ENCODE peak calls at places on chromosomes 2 and 18, in ten cellular contexts. Q is activated T-helper 1 cell treated with anti-CD3 and anti-CD28 coated beads, Interleukin-2, amount 50 U/mL, for 16 hours; L is central memory CD4-positive, alpha-beta T cell; C is GM12865; S is T1000; V is left kidney; I is PC-9; A is activated T-cell treated with anti-CD3 and anti-CD28 coated beads, Interleukin-2, amount 50 U/mL, for 1 hour; H is T-helper 9 cell; Z is upper lobe of right lung. P is an unnamed sample.

GRCh38 chr18:50578030-50578429 is 18.1 kb downstream of the MAPK4 start:
- DNase-seq in I (no peak), A (no peak), Z (no peak), Q (no peak), L (no peak), S (no peak), H (no peak), C (no peak), V (peak; percentile 38), P (no peak)

GRCh38 chr2:207394203-207394741 is 135.5 kb upstream of the CREB1 start:
- DNase-seq in C (no peak), I (no peak), Q (no peak), A (no peak), S (no peak), V (no peak), L (no peak), H (no peak), Z (no peak), P (no peak)

GRCh38 chr18:3104190-3105054 is 91.5 kb upstream of the LPIN2 start:
- DNase-seq in C (no peak), A (no peak), I (no peak), L (no peak), Z (no peak), S (no peak), V (no peak), Q (no peak), H (no peak), P (no peak)

GRCh38 chr2:239098288-239098970 is 250.5 kb downstream of the TWIST2 start:
- DNase-seq in Z (no peak), H (no peak), I (no peak), S (no peak), C (no peak), Q (no peak), V (no peak), A (no peak), L (no peak), P (no peak)

GRCh38 chr2:224221455-224221913 is 180.4 kb downstream of the FAM124B start:
- DNase-seq in V (peak; percentile 54), I (peak; percentile 76), L (no peak), H (no peak), C (no peak), Q (no peak), A (no peak), S (peak; percentile 60), Z (no peak), P (no peak)

GRCh38 chr2:142865924-142866323 is 11.5 kb upstream of the KYNU start:
- DNase-seq in V (no peak), S (no peak), L (no peak), A (no peak), I (no peak), C (peak; percentile 83), Z (no peak), Q (no peak), H (no peak), P (no peak)

GRCh38 chr2:137659616-137660015 is 304.7 kb upstream of the HNMT start:
- DNase-seq in Z (no peak), A (no peak), L (no peak), C (no peak), I (peak; percentile 1), H (no peak), Q (no peak), V (peak; percentile 41), S (no peak), P (no peak)

GRCh38 chr2:158969717-158970521 is 1.5 kb downstream of the TANC1 start:
- DNase-seq in A (no peak), L (no peak), I (peak; percentile 21), V (peak; percentile 76), Z (peak; percentile 79), Q (no peak), H (no peak), C (no peak), S (no peak), P (no peak)

GRCh38 chr2:119160361-119160965 is 1.9 kb upstream of the C1QL2 start:
- DNase-seq in I (no peak), A (no peak), H (no peak), Z (no peak), S (no peak), V (no peak), Q (no peak), C (no peak), L (no peak), P (no peak)

GRCh38 chr2:173402405-173402974 is 47.8 kb downstream of the CDCA7 start:
- DNase-seq in H (peak; percentile 59), L (peak; percentile 58), Z (peak; percentile 82), C (peak; percentile 86), Q (peak; percentile 38), S (peak; percentile 61), V (peak; percentile 95), I (peak; percentile 88), A (peak; percentile 66), P (peak; percentile 58)

GRCh38 chr18:12121175-12122095 is 27.8 kb downstream of the ANKRD62 start:
- DNase-seq in V (peak; percentile 29), Z (no peak), I (no peak), C (no peak), H (no peak), A (no peak), L (no peak), S (no peak), Q (no peak), P (no peak)

GRCh38 chr2:181058378-181059269 is 78.2 kb downstream of the UBE2E3 start:
- DNase-seq in L (peak; percentile 41), S (no peak), A (no peak), H (peak; percentile 4), I (no peak), C (peak; percentile 74), Q (no peak), Z (no peak), V (peak; percentile 21), P (no peak)

GRCh38 chr2:32289165-32290054 is 11.7 kb downstream of the YIPF4 start:
- DNase-seq in S (no peak), H (no peak), A (no peak), Q (no peak), L (no peak), I (no peak), V (no peak), C (no peak), Z (no peak), P (no peak)

GRCh38 chr2:105072039-105072438 is 34.2 kb downstream of the MRPS9 start:
- DNase-seq in L (no peak), Z (no peak), V (no peak), S (no peak), Q (no peak), H (no peak), I (no peak), C (peak; percentile 76), A (no peak), P (peak; percentile 15)

GRCh38 chr2:150120271-150120950 is 367.1 kb downstream of the RND3 start:
- DNase-seq in L (no peak), S (no peak), I (no peak), A (no peak), Q (no peak), H (no peak), V (no peak), Z (no peak), C (no peak), P (no peak)

GRCh38 chr2:181309161-181309560 is 148.0 kb upstream of the ITGA4 start:
- DNase-seq in A (no peak), H (no peak), C (peak; percentile 66), L (no peak), Q (no peak), V (no peak), I (no peak), S (no peak), Z (no peak), P (no peak)

GRCh38 chr2:206939340-206939739 is at the start of gene CPO:
- DNase-seq in S (no peak), H (no peak), V (peak; percentile 34), A (no peak), Q (no peak), I (no peak), C (no peak), Z (no peak), L (no peak), P (no peak)

GRCh38 chr2:132773331-132773730 is 103.3 kb upstream of the LYPD1 start:
- DNase-seq in Z (no peak), L (no peak), C (no peak), I (no peak), H (no peak), A (no peak), V (no peak), Q (no peak), S (no peak), P (no peak)

GRCh38 chr2:237900891-237901831 is 41.7 kb downstream of the RAMP1 start:
- DNase-seq in Q (no peak), L (no peak), A (no peak), C (no peak), Z (no peak), S (no peak), V (no peak), I (no peak), H (no peak), P (no peak)

P was measured in activated T-helper 2 cell treated with anti-CD3 and anti-CD28 coated beads, Interferon-gamma antibody, Interleukin-2, Interleukin-4, amounts not matched to agents 10 μg/mL and 5 μg/mL and 100 μg/mL, durations not matched to agents 14 hours and 24 hours and 36 hours.